ENCODE peak calls at places on chromosomes 12 and 14, in nine cellular contexts. X, T, R, L, H, G, I, Q and U are unnamed samples.

GRCh38 chr14:21015312-21015711 is 9.5 kb downstream of the NDRG2 start:
- DNase-seq in I (no peak), X (no peak), Q (peak; percentile 20), H (no peak), G (no peak), R (no peak), L (no peak), T (no peak), U (no peak)

GRCh38 chr12:49873361-49873934 is 30.3 kb downstream of the FAIM2 start:
- DNase-seq in H (no peak), X (peak; percentile 41), T (no peak), Q (peak; percentile 41), G (no peak), I (peak; percentile 29), L (no peak), R (no peak), U (no peak)

GRCh38 chr12:108327621-108328371 is 11.3 kb downstream of the CMKLR1 start:
- DNase-seq in R (no peak), L (no peak), H (no peak), G (no peak), T (no peak), X (no peak), Q (no peak), I (no peak), U (no peak)

GRCh38 chr14:88831285-88831684 is 6.8 kb downstream of the TTC8 start:
- DNase-seq in T (no peak), H (no peak), I (no peak), Q (no peak), G (no peak), R (peak; percentile 13), L (no peak), X (no peak), U (no peak)

GRCh38 chr12:131610891-131611290 is 100.0 kb upstream of the SFSWAP start:
- DNase-seq in H (no peak), X (no peak), T (no peak), Q (no peak), L (no peak), G (no peak), I (no peak), R (no peak), U (no peak)

GRCh38 chr12:67358686-67359374 is 89.7 kb downstream of the CAND1 start:
- DNase-seq in I (no peak), Q (no peak), X (no peak), R (no peak), G (no peak), T (no peak), H (no peak), L (no peak), U (peak; percentile 37)

GRCh38 chr14:72619881-72620280 is 274.0 kb downstream of the DPF3 start:
- DNase-seq in G (no peak), R (no peak), T (no peak), I (peak; percentile 17), Q (no peak), L (no peak), X (no peak), H (no peak), U (no peak)

GRCh38 chr14:52190532-52190931 is 77.0 kb upstream of the PTGDR start:
- DNase-seq in G (no peak), R (no peak), Q (no peak), X (no peak), T (no peak), L (no peak), H (no peak), I (no peak), U (no peak)

GRCh38 chr12:5210918-5211290 is 167.2 kb downstream of the KCNA5 start:
- DNase-seq in L (no peak), G (no peak), I (no peak), X (no peak), T (no peak), H (no peak), Q (no peak), R (no peak), U (no peak)

GRCh38 chr14:100747021-100747586 is 20.4 kb downstream of the DLK1 start:
- DNase-seq in T (peak; percentile 58), R (peak; percentile 45), L (no peak), H (peak; percentile 73), X (no peak), G (no peak), Q (peak; percentile 42), I (peak; percentile 18), U (peak; percentile 68)

GRCh38 chr14:50040401-50040775 is 76.0 kb downstream of the VCPKMT start:
- DNase-seq in X (peak; percentile 29), R (no peak), I (no peak), T (no peak), H (peak; percentile 54), L (peak; percentile 57), Q (peak; percentile 25), G (no peak), U (peak; percentile 47)

GRCh38 chr14:37598085-37598972 is 2.9 kb downstream of the TTC6 start:
- DNase-seq in H (no peak), R (no peak), Q (no peak), I (peak; percentile 69), L (peak; percentile 71), X (peak; percentile 70), T (no peak), G (peak; percentile 73), U (no peak)

GRCh38 chr14:88005978-88006851 is 1.3 kb downstream of the GPR65 start:
- DNase-seq in I (no peak), X (no peak), H (no peak), R (no peak), G (no peak), L (peak; percentile 30), Q (peak; percentile 65), T (no peak), U (no peak)

GRCh38 chr12:69501154-69501895 is 31.1 kb downstream of the FRS2 start:
- DNase-seq in X (no peak), L (no peak), I (no peak), G (no peak), Q (no peak), H (no peak), T (no peak), R (no peak), U (no peak)

GRCh38 chr12:110585231-110585799 is 2.2 kb upstream of the PPTC7 start:
- DNase-seq in R (no peak), I (peak; percentile 51), H (no peak), T (no peak), X (no peak), Q (peak; percentile 64), G (no peak), L (no peak), U (no peak)

GRCh38 chr14:96363751-96364336 is 518 bp downstream of the GSKIP start:
- DNase-seq in G (peak; percentile 60), H (peak; percentile 55), I (peak; percentile 81), R (no peak), L (peak; percentile 79), Q (peak; percentile 71), X (peak; percentile 67), T (peak; percentile 70), U (no peak)

GRCh38 chr14:56173360-56173922 is 55.2 kb downstream of the PELI2 start:
- DNase-seq in G (no peak), X (no peak), L (no peak), T (no peak), I (no peak), Q (no peak), H (no peak), R (no peak), U (no peak)

GRCh38 chr14:56180754-56181542 is 62.7 kb downstream of the PELI2 start:
- DNase-seq in X (no peak), I (no peak), T (no peak), G (no peak), L (no peak), R (no peak), H (no peak), Q (no peak), U (no peak)

GRCh38 chr14:56175773-56176172 is 57.6 kb downstream of the PELI2 start:
- DNase-seq in T (no peak), X (no peak), R (no peak), Q (no peak), G (no peak), L (no peak), H (no peak), I (no peak), U (no peak)

GRCh38 chr14:56172571-56172971 is 54.4 kb downstream of the PELI2 start:
- DNase-seq in R (no peak), X (no peak), G (no peak), L (no peak), I (no peak), H (peak; percentile 39), Q (no peak), T (no peak), U (peak; percentile 52)

GRCh38 chr14:56176530-56176929 is 58.3 kb downstream of the PELI2 start:
- DNase-seq in Q (peak; percentile 73), I (no peak), X (no peak), T (no peak), G (no peak), R (no peak), L (no peak), H (no peak), U (no peak)
- H3K4me3 ChIP-seq in Q (no peak overlapping the region), I (no peak overlapping the region), X (no peak overlapping the region), T (no peak overlapping the region), G (no peak overlapping the region), R (no peak overlapping the region), L (no peak overlapping the region), H (no peak overlapping the region), U (no peak overlapping the region)

DNA sequence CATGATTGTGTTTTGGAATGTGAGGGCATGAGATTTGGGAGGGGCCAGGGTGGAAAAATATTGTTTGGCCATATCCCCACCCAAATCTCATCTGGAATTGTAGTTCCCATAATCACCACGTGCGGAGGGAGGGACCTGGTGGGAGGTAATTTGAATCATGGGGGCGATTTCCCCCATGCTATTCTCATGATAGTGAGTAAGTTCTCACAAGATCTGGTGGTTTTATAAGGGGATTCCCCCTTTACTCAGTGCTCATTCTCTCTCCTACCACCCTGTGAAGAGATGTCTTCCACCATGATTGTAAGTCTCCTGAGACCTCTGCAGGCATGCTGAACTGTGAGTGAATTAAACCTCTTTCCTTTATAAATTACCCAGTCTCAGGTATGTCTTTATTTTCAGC is 15.7 kb downstream of the OR10P1 start:
- DNase-seq in T (no peak), L (no peak), H (no peak), X (no peak), Q (no peak), G (no peak), I (peak; percentile 14), R (no peak), U (no peak)
- H3K9me3 ChIP-seq in T (no peaks in the 10 kb centered on the region), L (no peaks in the 10 kb centered on the region), H (no peaks in the 10 kb centered on the region), X (no peaks in the 10 kb centered on the region), Q (no peaks in the 10 kb centered on the region), G (no peaks in the 10 kb centered on the region), I (peaks cover 16% of the 10 kb centered on the region), R (no peaks in the 10 kb centered on the region), U (no peaks in the 10 kb centered on the region)

GRCh38 chr14:54001189-54001878 is 44.7 kb upstream of the BMP4 start:
- DNase-seq in L (no peak), H (peak; percentile 22), I (peak; percentile 63), R (no peak), Q (no peak), T (no peak), X (no peak), G (no peak), U (no peak)
- TF ChIP-seq CTCF in L (no peak), H (no peak), I (peak; percentile 72), R (peak; percentile 55), Q (no peak), T (no peak), X (no peak), G (no peak), U (no peak)

DNA sequence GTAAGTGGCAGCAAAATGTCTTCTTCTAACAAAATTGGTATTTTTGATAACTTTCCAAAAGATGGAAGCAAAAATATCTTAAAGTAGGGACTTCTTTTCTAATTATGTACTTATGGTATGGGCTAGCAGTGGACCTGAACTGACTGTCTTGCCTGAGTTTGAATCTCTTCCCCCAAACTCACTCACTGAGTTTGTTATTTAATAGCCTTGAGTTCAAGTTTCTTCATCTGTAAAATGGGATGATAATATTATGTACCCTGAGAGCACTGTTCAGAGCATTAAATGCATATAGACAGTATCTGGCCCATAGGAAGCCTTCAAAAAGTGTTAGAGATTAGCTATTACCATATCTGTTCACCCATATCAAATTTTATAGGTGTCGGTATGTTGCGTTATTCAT is 210.4 kb upstream of the NUDT4 start:
- DNase-seq in T (no peak), G (no peak), L (no peak), I (no peak), X (no peak), R (no peak), Q (no peak), H (no peak), U (no peak)
- H3K4me3 ChIP-seq in T (no peak overlapping the region), G (no peak overlapping the region), L (peak overlapping the region; percentile 54), I (peak overlapping the region; percentile 61), X (no peak overlapping the region), R (no peak overlapping the region), Q (no peak overlapping the region), H (no peak overlapping the region), U (no peak overlapping the region)